ENCODE peak calls at places on chromosome 1, in nine cellular contexts. One of them, this sample, is unnamed. For H3K36me3, the result is how much of the 10 kb centered on the place peaks cover.

GRCh38 chr1:238252033-238252802 is 361.5 kb upstream of the ZP4 start:
- DNase-seq in PC-3: peak
- DNase-seq in HCT116: no peak
- DNase-seq in body of pancreas: peak
- DNase-seq in fibroblast of lung: peak
- DNase-seq in hepatocyte: peak
- DNase-seq in RWPE2: no peak
- DNase-seq in left ventricle myocardium inferior: peak
- DNase-seq in CD8-positive, alpha-beta memory T cell: no peak
- DNase-seq in this sample: no peak

GRCh38 chr1:245090491-245091090 is 64.2 kb upstream of the KIF26B start:
- DNase-seq in PC-3: no peak
- DNase-seq in HCT116: no peak
- DNase-seq in body of pancreas: no peak
- DNase-seq in fibroblast of lung: peak
- DNase-seq in hepatocyte: no peak
- DNase-seq in RWPE2: no peak
- DNase-seq in left ventricle myocardium inferior: no peak
- DNase-seq in CD8-positive, alpha-beta memory T cell: no peak
- DNase-seq in this sample: no peak

GRCh38 chr1:152442765-152443164 is 28.7 kb upstream of the CRNN start:
- DNase-seq in PC-3: peak
- DNase-seq in HCT116: no peak
- DNase-seq in body of pancreas: no peak
- DNase-seq in fibroblast of lung: peak
- DNase-seq in hepatocyte: no peak
- DNase-seq in RWPE2: no peak
- DNase-seq in left ventricle myocardium inferior: no peak
- DNase-seq in CD8-positive, alpha-beta memory T cell: no peak
- DNase-seq in this sample: no peak

GRCh38 chr1:53562256-53562982 is 103.2 kb downstream of the DMRTB1 start:
- DNase-seq in PC-3: no peak
- DNase-seq in HCT116: no peak
- DNase-seq in body of pancreas: no peak
- DNase-seq in fibroblast of lung: no peak
- DNase-seq in hepatocyte: no peak
- DNase-seq in RWPE2: peak
- DNase-seq in left ventricle myocardium inferior: no peak
- DNase-seq in CD8-positive, alpha-beta memory T cell: peak
- DNase-seq in this sample: no peak

GRCh38 chr1:109502368-109502851 is 7.1 kb downstream of the AMIGO1 start:
- DNase-seq in PC-3: no peak
- DNase-seq in HCT116: no peak
- DNase-seq in body of pancreas: no peak
- DNase-seq in fibroblast of lung: no peak
- DNase-seq in hepatocyte: no peak
- DNase-seq in RWPE2: no peak
- DNase-seq in left ventricle myocardium inferior: no peak
- DNase-seq in CD8-positive, alpha-beta memory T cell: peak
- DNase-seq in this sample: no peak

GRCh38 chr1:22567994-22568393 is 4.7 kb downstream of the EPHA8 start:
- DNase-seq in PC-3: no peak
- DNase-seq in HCT116: no peak
- DNase-seq in body of pancreas: no peak
- DNase-seq in fibroblast of lung: no peak
- DNase-seq in hepatocyte: no peak
- DNase-seq in RWPE2: no peak
- DNase-seq in left ventricle myocardium inferior: no peak
- DNase-seq in CD8-positive, alpha-beta memory T cell: no peak
- DNase-seq in this sample: no peak

GRCh38 chr1:39205102-39205780 is 746 bp downstream of the MACF1 start:
- DNase-seq in PC-3: peak
- DNase-seq in HCT116: no peak
- DNase-seq in body of pancreas: no peak
- DNase-seq in fibroblast of lung: peak
- DNase-seq in hepatocyte: peak
- DNase-seq in RWPE2: no peak
- DNase-seq in left ventricle myocardium inferior: peak
- DNase-seq in CD8-positive, alpha-beta memory T cell: no peak
- DNase-seq in this sample: peak

GRCh38 chr1:80053613-80054012 is 1047.1 kb upstream of the ADGRL4 start:
- DNase-seq in PC-3: no peak
- DNase-seq in HCT116: no peak
- DNase-seq in body of pancreas: no peak
- DNase-seq in fibroblast of lung: no peak
- DNase-seq in hepatocyte: no peak
- DNase-seq in RWPE2: no peak
- DNase-seq in left ventricle myocardium inferior: no peak
- DNase-seq in CD8-positive, alpha-beta memory T cell: no peak
- DNase-seq in this sample: no peak

DNA sequence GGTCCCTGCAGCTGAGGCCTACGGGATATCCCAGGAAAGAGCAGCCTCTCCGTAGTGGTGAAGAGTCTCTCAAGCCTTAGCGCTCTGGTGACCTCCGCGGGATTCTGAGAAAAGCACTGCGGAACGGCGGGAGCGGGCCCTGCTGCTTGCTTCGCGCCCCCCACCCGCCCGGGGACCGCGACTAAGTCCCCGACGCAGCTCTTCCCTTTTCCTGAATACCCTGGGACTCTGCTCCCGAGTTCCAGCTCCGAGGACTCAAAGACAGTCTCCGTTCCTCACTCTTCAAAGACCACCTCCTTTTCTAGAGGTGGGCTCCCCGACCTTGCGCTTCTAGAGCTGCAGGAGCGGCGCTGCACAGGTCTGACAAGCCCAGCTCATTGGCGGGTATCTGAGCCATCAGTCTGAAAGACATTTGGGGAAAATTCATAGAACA is 3.6 kb upstream of the PRRX1 start:
- DNase-seq in PC-3: no peak
- DNase-seq in HCT116: no peak
- DNase-seq in body of pancreas: no peak
- DNase-seq in fibroblast of lung: no peak
- DNase-seq in hepatocyte: no peak
- DNase-seq in RWPE2: no peak
- DNase-seq in left ventricle myocardium inferior: no peak
- DNase-seq in CD8-positive, alpha-beta memory T cell: no peak
- DNase-seq in this sample: no peak
- H3K4me3 ChIP-seq in PC-3: no peak
- H3K4me3 ChIP-seq in HCT116: no peak
- H3K4me3 ChIP-seq in body of pancreas: no peak
- H3K4me3 ChIP-seq in fibroblast of lung: no peak
- H3K4me3 ChIP-seq in hepatocyte: no peak
- H3K4me3 ChIP-seq in RWPE2: no peak
- H3K4me3 ChIP-seq in left ventricle myocardium inferior: no peak
- H3K4me3 ChIP-seq in CD8-positive, alpha-beta memory T cell: no peak
- H3K4me3 ChIP-seq in this sample: no peak

GRCh38 chr1:9730096-9730901 is 78.8 kb downstream of the PIK3CD start:
- DNase-seq in PC-3: no peak
- DNase-seq in HCT116: no peak
- DNase-seq in body of pancreas: no peak
- DNase-seq in fibroblast of lung: no peak
- DNase-seq in hepatocyte: no peak
- DNase-seq in RWPE2: no peak
- DNase-seq in left ventricle myocardium inferior: peak
- DNase-seq in CD8-positive, alpha-beta memory T cell: no peak
- DNase-seq in this sample: no peak

GRCh38 chr1:9733160-9733789 is 81.7 kb downstream of the PIK3CD start:
- DNase-seq in PC-3: no peak
- DNase-seq in HCT116: no peak
- DNase-seq in body of pancreas: no peak
- DNase-seq in fibroblast of lung: no peak
- DNase-seq in hepatocyte: no peak
- DNase-seq in RWPE2: no peak
- DNase-seq in left ventricle myocardium inferior: no peak
- DNase-seq in CD8-positive, alpha-beta memory T cell: no peak
- DNase-seq in this sample: no peak

GRCh38 chr1:9731561-9731960 is 80.0 kb downstream of the PIK3CD start:
- DNase-seq in PC-3: no peak
- DNase-seq in HCT116: no peak
- DNase-seq in body of pancreas: no peak
- DNase-seq in fibroblast of lung: no peak
- DNase-seq in hepatocyte: peak
- DNase-seq in RWPE2: no peak
- DNase-seq in left ventricle myocardium inferior: no peak
- DNase-seq in CD8-positive, alpha-beta memory T cell: no peak
- DNase-seq in this sample: no peak

GRCh38 chr1:9731051-9731537 is 79.6 kb downstream of the PIK3CD start:
- DNase-seq in PC-3: no peak
- DNase-seq in HCT116: no peak
- DNase-seq in body of pancreas: no peak
- DNase-seq in fibroblast of lung: no peak
- DNase-seq in hepatocyte: no peak
- DNase-seq in RWPE2: no peak
- DNase-seq in left ventricle myocardium inferior: no peak
- DNase-seq in CD8-positive, alpha-beta memory T cell: no peak
- DNase-seq in this sample: no peak

DNA sequence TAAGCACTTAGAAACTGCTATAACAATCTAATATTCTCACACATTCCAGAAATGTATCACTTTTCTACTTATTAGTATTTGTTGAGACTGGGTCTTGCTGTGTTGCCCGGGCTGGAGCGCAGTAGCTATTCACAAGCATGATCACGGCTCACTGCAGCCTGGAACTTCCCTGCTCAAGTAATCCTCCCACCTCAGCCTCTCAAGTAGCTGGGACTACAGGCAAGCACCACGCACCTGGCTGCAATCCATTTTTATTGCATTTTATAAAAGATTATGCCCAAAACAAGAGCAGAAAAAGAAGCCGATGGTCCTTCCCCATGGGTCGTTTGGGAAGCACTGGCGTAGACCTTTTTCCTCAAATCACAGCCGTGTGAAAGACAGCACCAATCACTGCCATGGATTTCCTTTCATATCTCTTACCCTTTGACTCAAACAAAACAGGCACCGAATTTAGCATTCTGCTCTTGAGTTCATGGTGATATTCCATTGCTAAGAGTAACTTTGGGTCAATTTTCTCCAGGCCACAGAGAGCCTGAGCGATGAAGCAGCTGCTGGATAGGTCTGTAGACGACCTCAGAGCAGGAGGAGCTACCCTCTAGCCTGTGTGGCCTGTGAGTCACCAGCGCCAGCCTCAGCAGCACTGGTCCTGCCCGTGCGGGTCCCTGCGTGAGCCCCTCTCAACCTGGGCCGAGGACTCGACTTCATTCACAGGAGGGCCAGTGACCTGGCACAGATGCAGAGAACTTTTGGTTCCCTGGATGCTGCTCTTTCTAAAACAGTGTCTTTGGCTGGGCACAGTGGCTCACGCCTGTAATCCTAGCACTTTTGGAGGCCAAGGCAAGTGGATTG is 80.8 kb downstream of the PIK3CD start:
- DNase-seq in PC-3: no peak
- DNase-seq in HCT116: no peak
- DNase-seq in body of pancreas: no peak
- DNase-seq in fibroblast of lung: no peak
- DNase-seq in hepatocyte: no peak
- DNase-seq in RWPE2: no peak
- DNase-seq in left ventricle myocardium inferior: no peak
- DNase-seq in CD8-positive, alpha-beta memory T cell: no peak
- DNase-seq in this sample: no peak
- H3K36me3 ChIP-seq in PC-3: half or more
- H3K36me3 ChIP-seq in HCT116: half or more
- H3K36me3 ChIP-seq in body of pancreas: half or more
- H3K36me3 ChIP-seq in fibroblast of lung: under half
- H3K36me3 ChIP-seq in hepatocyte: under half
- H3K36me3 ChIP-seq in RWPE2: half or more
- H3K36me3 ChIP-seq in left ventricle myocardium inferior: half or more
- H3K36me3 ChIP-seq in CD8-positive, alpha-beta memory T cell: half or more
- H3K36me3 ChIP-seq in this sample: under half

GRCh38 chr1:11130406-11130805 is 30.7 kb upstream of the EXOSC10 start:
- DNase-seq in PC-3: no peak
- DNase-seq in HCT116: no peak
- DNase-seq in body of pancreas: no peak
- DNase-seq in fibroblast of lung: no peak
- DNase-seq in hepatocyte: no peak
- DNase-seq in RWPE2: no peak
- DNase-seq in left ventricle myocardium inferior: no peak
- DNase-seq in CD8-positive, alpha-beta memory T cell: no peak
- DNase-seq in this sample: no peak

GRCh38 chr1:11131816-11132215 is 32.1 kb upstream of the EXOSC10 start:
- DNase-seq in PC-3: no peak
- DNase-seq in HCT116: no peak
- DNase-seq in body of pancreas: no peak
- DNase-seq in fibroblast of lung: no peak
- DNase-seq in hepatocyte: no peak
- DNase-seq in RWPE2: no peak
- DNase-seq in left ventricle myocardium inferior: no peak
- DNase-seq in CD8-positive, alpha-beta memory T cell: no peak
- DNase-seq in this sample: no peak

GRCh38 chr1:11126544-11126943 is 26.9 kb upstream of the EXOSC10 start:
- DNase-seq in PC-3: no peak
- DNase-seq in HCT116: no peak
- DNase-seq in body of pancreas: no peak
- DNase-seq in fibroblast of lung: no peak
- DNase-seq in hepatocyte: no peak
- DNase-seq in RWPE2: no peak
- DNase-seq in left ventricle myocardium inferior: no peak
- DNase-seq in CD8-positive, alpha-beta memory T cell: no peak
- DNase-seq in this sample: no peak

GRCh38 chr1:11132571-11133293 is 33.1 kb upstream of the EXOSC10 start:
- DNase-seq in PC-3: no peak
- DNase-seq in HCT116: no peak
- DNase-seq in body of pancreas: no peak
- DNase-seq in fibroblast of lung: no peak
- DNase-seq in hepatocyte: no peak
- DNase-seq in RWPE2: no peak
- DNase-seq in left ventricle myocardium inferior: no peak
- DNase-seq in CD8-positive, alpha-beta memory T cell: no peak
- DNase-seq in this sample: no peak

GRCh38 chr1:11129649-11130048 is 30.0 kb upstream of the EXOSC10 start:
- DNase-seq in PC-3: no peak
- DNase-seq in HCT116: no peak
- DNase-seq in body of pancreas: no peak
- DNase-seq in fibroblast of lung: no peak
- DNase-seq in hepatocyte: no peak
- DNase-seq in RWPE2: no peak
- DNase-seq in left ventricle myocardium inferior: no peak
- DNase-seq in CD8-positive, alpha-beta memory T cell: no peak
- DNase-seq in this sample: no peak
- H3K4me3 ChIP-seq in PC-3: no peak
- H3K4me3 ChIP-seq in HCT116: no peak
- H3K4me3 ChIP-seq in body of pancreas: no peak
- H3K4me3 ChIP-seq in fibroblast of lung: no peak
- H3K4me3 ChIP-seq in hepatocyte: no peak
- H3K4me3 ChIP-seq in RWPE2: no peak
- H3K4me3 ChIP-seq in left ventricle myocardium inferior: no peak
- H3K4me3 ChIP-seq in CD8-positive, alpha-beta memory T cell: no peak
- H3K4me3 ChIP-seq in this sample: no peak

DNA sequence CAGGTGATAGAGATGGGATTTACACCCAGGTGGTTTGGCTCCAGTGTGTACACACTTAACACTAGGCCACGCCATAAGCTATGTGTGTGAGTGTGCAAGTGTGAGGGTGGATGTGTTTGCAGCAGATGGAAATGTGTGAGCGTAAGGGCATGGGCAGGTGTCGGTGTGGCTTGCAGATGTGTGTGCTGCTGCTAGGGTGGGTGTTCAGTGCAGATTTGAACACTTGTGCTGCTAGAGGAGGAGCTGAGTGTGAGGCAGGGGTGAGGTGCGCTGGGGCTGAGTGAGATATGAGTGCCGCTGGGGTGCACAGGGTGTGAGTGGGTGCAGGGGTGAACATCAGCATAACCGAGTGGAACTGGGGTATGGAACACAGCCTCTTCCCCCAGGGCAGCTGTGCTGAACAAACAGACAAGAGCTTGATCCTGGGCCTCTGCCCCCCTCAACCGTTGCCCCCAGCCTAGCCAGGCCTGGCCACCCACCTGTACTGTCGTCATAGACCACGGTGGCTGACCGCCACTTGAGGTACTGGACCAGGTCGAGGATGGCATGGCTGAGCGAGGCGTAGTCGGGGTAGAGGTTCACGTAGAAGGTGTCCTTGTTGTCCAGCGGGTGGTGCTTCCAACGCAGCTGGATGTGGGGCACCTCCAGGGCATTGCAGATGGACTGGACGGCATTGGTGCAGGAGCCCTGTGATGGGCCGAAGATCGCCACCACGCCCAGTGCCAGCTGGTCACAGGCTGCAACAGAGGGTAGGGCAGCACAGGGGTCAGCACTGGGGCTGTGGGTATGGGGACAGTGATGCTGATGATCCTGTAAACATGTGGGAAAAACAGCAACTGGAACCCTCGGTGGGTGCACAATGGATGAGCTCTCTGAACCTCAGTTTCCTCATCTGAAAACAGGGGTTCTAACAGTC is 153.9 kb downstream of the GRIK3 start:
- DNase-seq in PC-3: no peak
- DNase-seq in HCT116: no peak
- DNase-seq in body of pancreas: no peak
- DNase-seq in fibroblast of lung: no peak
- DNase-seq in hepatocyte: no peak
- DNase-seq in RWPE2: no peak
- DNase-seq in left ventricle myocardium inferior: no peak
- DNase-seq in CD8-positive, alpha-beta memory T cell: no peak
- DNase-seq in this sample: no peak
- H3K36me3 ChIP-seq in PC-3: under half
- H3K36me3 ChIP-seq in HCT116: under half
- H3K36me3 ChIP-seq in body of pancreas: under half
- H3K36me3 ChIP-seq in fibroblast of lung: under half
- H3K36me3 ChIP-seq in hepatocyte: under half
- H3K36me3 ChIP-seq in RWPE2: under half
- H3K36me3 ChIP-seq in left ventricle myocardium inferior: under half
- H3K36me3 ChIP-seq in CD8-positive, alpha-beta memory T cell: under half
- H3K36me3 ChIP-seq in this sample: under half

This sample was measured in BJ.